ENCODE peak calls at places on chromosomes 3 and 15, in nine cellular contexts. One of them, this sample, is unnamed. For H3K36me3, the result is how much of the 10 kb centered on the place peaks cover.

GRCh38 chr3:130849111-130849552 is 44.8 kb upstream of the ATP2C1 start:
- DNase-seq in GM23248: no peak
- DNase-seq in cardiac muscle cell: no peak
- DNase-seq in endodermal cell: no peak
- DNase-seq in K562: no peak
- DNase-seq in colonic mucosa: peak
- DNase-seq in lower lobe of right lung: peak
- DNase-seq in sigmoid colon: no peak
- DNase-seq in esophagus muscularis mucosa: no peak
- DNase-seq in this sample: no peak

GRCh38 chr3:12024959-12025570 is 20.9 kb downstream of the SYN2 start:
- DNase-seq in GM23248: no peak
- DNase-seq in cardiac muscle cell: no peak
- DNase-seq in endodermal cell: no peak
- DNase-seq in K562: no peak
- DNase-seq in colonic mucosa: no peak
- DNase-seq in lower lobe of right lung: no peak
- DNase-seq in sigmoid colon: no peak
- DNase-seq in esophagus muscularis mucosa: no peak
- DNase-seq in this sample: no peak

GRCh38 chr15:78617131-78617915 is 3.5 kb downstream of the CHRNA3 start:
- DNase-seq in GM23248: no peak
- DNase-seq in cardiac muscle cell: no peak
- DNase-seq in endodermal cell: no peak
- DNase-seq in K562: no peak
- DNase-seq in colonic mucosa: no peak
- DNase-seq in lower lobe of right lung: no peak
- DNase-seq in sigmoid colon: no peak
- DNase-seq in esophagus muscularis mucosa: no peak
- DNase-seq in this sample: no peak

GRCh38 chr3:42547401-42547945 is 34.3 kb downstream of the SEC22C start:
- DNase-seq in GM23248: peak
- DNase-seq in cardiac muscle cell: peak
- DNase-seq in endodermal cell: peak
- DNase-seq in K562: peak
- DNase-seq in colonic mucosa: peak
- DNase-seq in lower lobe of right lung: peak
- DNase-seq in sigmoid colon: peak
- DNase-seq in esophagus muscularis mucosa: no peak
- DNase-seq in this sample: peak

GRCh38 chr3:71341721-71342120 is 241.8 kb downstream of the FOXP1 start:
- DNase-seq in GM23248: peak
- DNase-seq in cardiac muscle cell: no peak
- DNase-seq in endodermal cell: no peak
- DNase-seq in K562: no peak
- DNase-seq in colonic mucosa: no peak
- DNase-seq in lower lobe of right lung: no peak
- DNase-seq in sigmoid colon: no peak
- DNase-seq in esophagus muscularis mucosa: no peak
- DNase-seq in this sample: no peak

GRCh38 chr3:58214484-58215316 is 3.9 kb upstream of the DNASE1L3 start:
- DNase-seq in GM23248: peak
- DNase-seq in cardiac muscle cell: no peak
- DNase-seq in endodermal cell: peak
- DNase-seq in K562: no peak
- DNase-seq in colonic mucosa: no peak
- DNase-seq in lower lobe of right lung: peak
- DNase-seq in sigmoid colon: no peak
- DNase-seq in esophagus muscularis mucosa: no peak
- DNase-seq in this sample: no peak

GRCh38 chr15:62509395-62509973 is 344.4 kb upstream of the C2CD4B start:
- DNase-seq in GM23248: no peak
- DNase-seq in cardiac muscle cell: no peak
- DNase-seq in endodermal cell: peak
- DNase-seq in K562: no peak
- DNase-seq in colonic mucosa: no peak
- DNase-seq in lower lobe of right lung: no peak
- DNase-seq in sigmoid colon: no peak
- DNase-seq in esophagus muscularis mucosa: no peak
- DNase-seq in this sample: no peak

GRCh38 chr3:16842710-16843270 is 42.0 kb upstream of the PLCL2 start:
- DNase-seq in GM23248: no peak
- DNase-seq in cardiac muscle cell: no peak
- DNase-seq in endodermal cell: no peak
- DNase-seq in K562: no peak
- DNase-seq in colonic mucosa: peak
- DNase-seq in lower lobe of right lung: no peak
- DNase-seq in sigmoid colon: no peak
- DNase-seq in esophagus muscularis mucosa: no peak
- DNase-seq in this sample: no peak

GRCh38 chr15:73930790-73931281 is 4.6 kb downstream of the LOXL1 start:
- DNase-seq in GM23248: peak
- DNase-seq in cardiac muscle cell: no peak
- DNase-seq in endodermal cell: no peak
- DNase-seq in K562: no peak
- DNase-seq in colonic mucosa: no peak
- DNase-seq in lower lobe of right lung: peak
- DNase-seq in sigmoid colon: no peak
- DNase-seq in esophagus muscularis mucosa: no peak
- DNase-seq in this sample: no peak

GRCh38 chr3:42755681-42756578 is 17.1 kb downstream of the CCDC13 start:
- DNase-seq in GM23248: peak
- DNase-seq in cardiac muscle cell: peak
- DNase-seq in endodermal cell: peak
- DNase-seq in K562: peak
- DNase-seq in colonic mucosa: no peak
- DNase-seq in lower lobe of right lung: no peak
- DNase-seq in sigmoid colon: no peak
- DNase-seq in esophagus muscularis mucosa: no peak
- DNase-seq in this sample: peak

GRCh38 chr3:179750720-179751328 is 98.0 kb downstream of the USP13 start:
- DNase-seq in GM23248: peak
- DNase-seq in cardiac muscle cell: peak
- DNase-seq in endodermal cell: no peak
- DNase-seq in K562: no peak
- DNase-seq in colonic mucosa: no peak
- DNase-seq in lower lobe of right lung: no peak
- DNase-seq in sigmoid colon: no peak
- DNase-seq in esophagus muscularis mucosa: no peak
- DNase-seq in this sample: no peak

GRCh38 chr15:43270113-43270665 is 3.5 kb upstream of the TGM5 start:
- DNase-seq in GM23248: no peak
- DNase-seq in cardiac muscle cell: no peak
- DNase-seq in endodermal cell: no peak
- DNase-seq in K562: no peak
- DNase-seq in colonic mucosa: no peak
- DNase-seq in lower lobe of right lung: no peak
- DNase-seq in sigmoid colon: no peak
- DNase-seq in esophagus muscularis mucosa: no peak
- DNase-seq in this sample: peak

GRCh38 chr3:123780656-123781055 is 103.5 kb downstream of the MYLK start:
- DNase-seq in GM23248: peak
- DNase-seq in cardiac muscle cell: no peak
- DNase-seq in endodermal cell: no peak
- DNase-seq in K562: no peak
- DNase-seq in colonic mucosa: no peak
- DNase-seq in lower lobe of right lung: no peak
- DNase-seq in sigmoid colon: no peak
- DNase-seq in esophagus muscularis mucosa: peak
- DNase-seq in this sample: no peak

GRCh38 chr15:73227433-73228056 is 141.2 kb downstream of the HCN4 start:
- DNase-seq in GM23248: no peak
- DNase-seq in cardiac muscle cell: no peak
- DNase-seq in endodermal cell: no peak
- DNase-seq in K562: no peak
- DNase-seq in colonic mucosa: peak
- DNase-seq in lower lobe of right lung: no peak
- DNase-seq in sigmoid colon: no peak
- DNase-seq in esophagus muscularis mucosa: no peak
- DNase-seq in this sample: no peak

GRCh38 chr3:169400874-169401273 is 262.6 kb downstream of the MECOM start:
- DNase-seq in GM23248: no peak
- DNase-seq in cardiac muscle cell: peak
- DNase-seq in endodermal cell: no peak
- DNase-seq in K562: no peak
- DNase-seq in colonic mucosa: no peak
- DNase-seq in lower lobe of right lung: no peak
- DNase-seq in sigmoid colon: no peak
- DNase-seq in esophagus muscularis mucosa: no peak
- DNase-seq in this sample: no peak

GRCh38 chr3:197519801-197520211 is 36.0 kb downstream of the BDH1 start:
- DNase-seq in GM23248: no peak
- DNase-seq in cardiac muscle cell: no peak
- DNase-seq in endodermal cell: peak
- DNase-seq in K562: no peak
- DNase-seq in colonic mucosa: no peak
- DNase-seq in lower lobe of right lung: peak
- DNase-seq in sigmoid colon: no peak
- DNase-seq in esophagus muscularis mucosa: no peak
- DNase-seq in this sample: no peak

GRCh38 chr3:23421811-23422510 is 218.8 kb downstream of the UBE2E2 start:
- DNase-seq in GM23248: peak
- DNase-seq in cardiac muscle cell: no peak
- DNase-seq in endodermal cell: no peak
- DNase-seq in K562: no peak
- DNase-seq in colonic mucosa: no peak
- DNase-seq in lower lobe of right lung: no peak
- DNase-seq in sigmoid colon: no peak
- DNase-seq in esophagus muscularis mucosa: no peak
- DNase-seq in this sample: no peak

GRCh38 chr3:197802505-197803459 is 11.7 kb downstream of the LRCH3 start:
- DNase-seq in GM23248: peak
- DNase-seq in cardiac muscle cell: no peak
- DNase-seq in endodermal cell: no peak
- DNase-seq in K562: peak
- DNase-seq in colonic mucosa: no peak
- DNase-seq in lower lobe of right lung: no peak
- DNase-seq in sigmoid colon: no peak
- DNase-seq in esophagus muscularis mucosa: no peak
- DNase-seq in this sample: no peak

GRCh38 chr3:62101488-62101887 is 271.9 kb downstream of the FEZF2 start:
- DNase-seq in GM23248: peak
- DNase-seq in cardiac muscle cell: no peak
- DNase-seq in endodermal cell: no peak
- DNase-seq in K562: no peak
- DNase-seq in colonic mucosa: no peak
- DNase-seq in lower lobe of right lung: no peak
- DNase-seq in sigmoid colon: no peak
- DNase-seq in esophagus muscularis mucosa: no peak
- DNase-seq in this sample: no peak

GRCh38 chr3:138442433-138442832 is 8.0 kb downstream of the ESYT3 start:
- DNase-seq in GM23248: peak
- DNase-seq in cardiac muscle cell: no peak
- DNase-seq in endodermal cell: peak
- DNase-seq in K562: peak
- DNase-seq in colonic mucosa: no peak
- DNase-seq in lower lobe of right lung: no peak
- DNase-seq in sigmoid colon: no peak
- DNase-seq in esophagus muscularis mucosa: no peak
- DNase-seq in this sample: no peak

GRCh38 chr3:150349314-150350097 is 58.6 kb upstream of the TSC22D2 start:
- DNase-seq in GM23248: peak
- DNase-seq in cardiac muscle cell: peak
- DNase-seq in endodermal cell: peak
- DNase-seq in K562: no peak
- DNase-seq in colonic mucosa: no peak
- DNase-seq in lower lobe of right lung: peak
- DNase-seq in sigmoid colon: peak
- DNase-seq in esophagus muscularis mucosa: no peak
- DNase-seq in this sample: no peak
- H3K4me3 ChIP-seq in GM23248: no peak
- H3K4me3 ChIP-seq in cardiac muscle cell: no peak
- H3K4me3 ChIP-seq in endodermal cell: no peak
- H3K4me3 ChIP-seq in K562: no peak
- H3K4me3 ChIP-seq in colonic mucosa: no peak
- H3K4me3 ChIP-seq in lower lobe of right lung: no peak
- H3K4me3 ChIP-seq in sigmoid colon: no peak
- H3K4me3 ChIP-seq in esophagus muscularis mucosa: no peak
- H3K4me3 ChIP-seq in this sample: no peak

GRCh38 chr3:116836286-116836685 is 126.7 kb downstream of the TUSC7 start:
- DNase-seq in GM23248: peak
- DNase-seq in cardiac muscle cell: no peak
- DNase-seq in endodermal cell: no peak
- DNase-seq in K562: no peak
- DNase-seq in colonic mucosa: no peak
- DNase-seq in lower lobe of right lung: no peak
- DNase-seq in sigmoid colon: no peak
- DNase-seq in esophagus muscularis mucosa: no peak
- DNase-seq in this sample: no peak

GRCh38 chr3:116837474-116837873 is 127.9 kb downstream of the TUSC7 start:
- DNase-seq in GM23248: no peak
- DNase-seq in cardiac muscle cell: no peak
- DNase-seq in endodermal cell: no peak
- DNase-seq in K562: no peak
- DNase-seq in colonic mucosa: no peak
- DNase-seq in lower lobe of right lung: no peak
- DNase-seq in sigmoid colon: no peak
- DNase-seq in esophagus muscularis mucosa: no peak
- DNase-seq in this sample: no peak

DNA sequence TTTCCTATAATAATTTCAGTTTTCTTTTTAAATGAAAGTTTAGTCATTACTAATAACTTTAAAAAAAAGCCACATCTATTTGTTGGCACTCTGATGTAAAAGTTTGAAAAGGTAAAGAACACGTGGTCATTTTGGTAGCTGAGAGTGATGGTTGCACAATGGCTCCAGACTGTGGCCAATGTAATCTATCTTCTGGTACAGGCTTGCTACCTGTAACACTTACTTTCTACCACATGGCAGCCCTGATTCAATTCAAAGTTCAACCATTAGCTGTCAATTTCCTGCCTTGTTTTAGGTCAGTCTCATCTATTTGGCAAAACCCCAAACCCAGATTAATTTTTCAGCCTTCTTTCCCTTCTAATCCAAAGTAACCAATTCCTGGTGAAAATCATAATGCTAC is 126.1 kb downstream of the TUSC7 start:
- DNase-seq in GM23248: no peak
- DNase-seq in cardiac muscle cell: no peak
- DNase-seq in endodermal cell: no peak
- DNase-seq in K562: no peak
- DNase-seq in colonic mucosa: no peak
- DNase-seq in lower lobe of right lung: no peak
- DNase-seq in sigmoid colon: no peak
- DNase-seq in esophagus muscularis mucosa: no peak
- DNase-seq in this sample: no peak
- H3K27ac ChIP-seq in GM23248: no peak
- H3K27ac ChIP-seq in cardiac muscle cell: no peak
- H3K27ac ChIP-seq in endodermal cell: no peak
- H3K27ac ChIP-seq in K562: no peak
- H3K27ac ChIP-seq in colonic mucosa: no peak
- H3K27ac ChIP-seq in lower lobe of right lung: no peak
- H3K27ac ChIP-seq in sigmoid colon: no peak
- H3K27ac ChIP-seq in esophagus muscularis mucosa: no peak
- H3K27ac ChIP-seq in this sample: no peak

GRCh38 chr15:90799639-90800038 is 68.7 kb upstream of the FURIN start:
- DNase-seq in GM23248: no peak
- DNase-seq in cardiac muscle cell: no peak
- DNase-seq in endodermal cell: no peak
- DNase-seq in K562: no peak
- DNase-seq in colonic mucosa: no peak
- DNase-seq in lower lobe of right lung: no peak
- DNase-seq in sigmoid colon: no peak
- DNase-seq in esophagus muscularis mucosa: no peak
- DNase-seq in this sample: no peak
- H3K36me3 ChIP-seq in GM23248: under half
- H3K36me3 ChIP-seq in cardiac muscle cell: under half
- H3K36me3 ChIP-seq in endodermal cell: under half
- H3K36me3 ChIP-seq in K562: half or more
- H3K36me3 ChIP-seq in colonic mucosa: under half
- H3K36me3 ChIP-seq in lower lobe of right lung: under half
- H3K36me3 ChIP-seq in sigmoid colon: under half
- H3K36me3 ChIP-seq in esophagus muscularis mucosa: under half
- H3K36me3 ChIP-seq in this sample: under half

GRCh38 chr3:177358968-177359600 is 161.8 kb upstream of the TBL1XR1 start:
- DNase-seq in GM23248: peak
- DNase-seq in cardiac muscle cell: peak
- DNase-seq in endodermal cell: peak
- DNase-seq in K562: peak
- DNase-seq in colonic mucosa: peak
- DNase-seq in lower lobe of right lung: peak
- DNase-seq in sigmoid colon: peak
- DNase-seq in esophagus muscularis mucosa: no peak
- DNase-seq in this sample: no peak
- H3K4me3 ChIP-seq in GM23248: peak
- H3K4me3 ChIP-seq in cardiac muscle cell: peak
- H3K4me3 ChIP-seq in endodermal cell: peak
- H3K4me3 ChIP-seq in K562: peak
- H3K4me3 ChIP-seq in colonic mucosa: peak
- H3K4me3 ChIP-seq in lower lobe of right lung: peak
- H3K4me3 ChIP-seq in sigmoid colon: peak
- H3K4me3 ChIP-seq in esophagus muscularis mucosa: peak
- H3K4me3 ChIP-seq in this sample: peak